ENCODE peak calls at places on chromosomes 2 and 18, in six cellular contexts. I is GM06990, S is heart right ventricle, N is PC-3, Y is RWPE1, A is endothelial cell. P is an unnamed sample.
A peak's percentile ranks its signal among the peaks of the same experiment; 100 is the strongest.

GRCh38 chr2:238336151-238336550 is 15.8 kb downstream of the TRAF3IP1 start:
- DNase-seq in N (no peak), S (peak; percentile 65), A (no peak), I (no peak), Y (no peak), P (no peak)

GRCh38 chr2:100940240-100940639 is 61.8 kb upstream of the RPL31 start:
- DNase-seq in I (no peak), S (no peak), A (no peak), N (no peak), Y (no peak), P (no peak)

GRCh38 chr2:70854416-70854815 is 18.8 kb upstream of the CD207 start:
- DNase-seq in I (no peak), S (no peak), A (no peak), Y (no peak), N (no peak), P (no peak)

GRCh38 chr18:22032392-22032961 is 136.9 kb upstream of the GATA6 start:
- DNase-seq in A (no peak), I (no peak), Y (peak; percentile 94), N (peak; percentile 97), S (no peak), P (no peak)

GRCh38 chr2:215503381-215503780 is 67.5 kb upstream of the FN1 start:
- DNase-seq in A (no peak), S (no peak), N (no peak), I (no peak), Y (no peak), P (no peak)

GRCh38 chr2:159895258-159896209 is 97.5 kb upstream of the CD302 start:
- DNase-seq in S (no peak), I (peak; percentile 65), N (no peak), A (no peak), Y (no peak), P (no peak)

GRCh38 chr18:55404811-55405654 is 183.0 kb downstream of the TCF4 start:
- DNase-seq in A (no peak), Y (no peak), S (no peak), N (no peak), I (no peak), P (no peak)

GRCh38 chr2:220043155-220043992 is 415.9 kb downstream of the SLC4A3 start:
- DNase-seq in A (no peak), I (no peak), Y (peak; percentile 20), S (no peak), N (peak; percentile 27), P (no peak)

GRCh38 chr18:76464281-76465259 is 30.5 kb downstream of the ZNF516 start:
- DNase-seq in S (no peak), N (no peak), A (no peak), I (no peak), Y (no peak), P (no peak)

GRCh38 chr2:217655656-217656055 is 347.1 kb downstream of the TNS1 start:
- DNase-seq in A (no peak), S (no peak), I (no peak), Y (no peak), N (no peak), P (no peak)

GRCh38 chr2:177161741-177162440 is 50.7 kb upstream of the HNRNPA3 start:
- DNase-seq in S (no peak), Y (peak; percentile 48), A (no peak), N (peak; percentile 71), I (no peak), P (no peak)

GRCh38 chr18:9468998-9469397 is 6.3 kb upstream of the RALBP1 start:
- DNase-seq in Y (no peak), N (no peak), S (no peak), I (no peak), A (no peak), P (no peak)

GRCh38 chr2:180761224-180761623 is 219.2 kb upstream of the UBE2E3 start:
- DNase-seq in N (peak; percentile 63), I (no peak), S (no peak), Y (no peak), A (no peak), P (no peak)

GRCh38 chr18:78160961-78161656 is 818.5 kb upstream of the SALL3 start:
- DNase-seq in Y (peak; percentile 19), A (no peak), S (no peak), N (peak; percentile 19), I (no peak), P (no peak)
- TF ChIP-seq CTCF in Y (no peak), A (no peak), S (no peak), N (no peak), I (no peak), P (no peak)

GRCh38 chr2:226836548-226836885 is 663 bp downstream of the RHBDD1 start:
- DNase-seq in I (no peak), N (no peak), A (no peak), Y (no peak), S (no peak), P (no peak)
- TF ChIP-seq CTCF in I (no peak), N (no peak), A (no peak), Y (no peak), S (no peak), P (no peak)

DNA sequence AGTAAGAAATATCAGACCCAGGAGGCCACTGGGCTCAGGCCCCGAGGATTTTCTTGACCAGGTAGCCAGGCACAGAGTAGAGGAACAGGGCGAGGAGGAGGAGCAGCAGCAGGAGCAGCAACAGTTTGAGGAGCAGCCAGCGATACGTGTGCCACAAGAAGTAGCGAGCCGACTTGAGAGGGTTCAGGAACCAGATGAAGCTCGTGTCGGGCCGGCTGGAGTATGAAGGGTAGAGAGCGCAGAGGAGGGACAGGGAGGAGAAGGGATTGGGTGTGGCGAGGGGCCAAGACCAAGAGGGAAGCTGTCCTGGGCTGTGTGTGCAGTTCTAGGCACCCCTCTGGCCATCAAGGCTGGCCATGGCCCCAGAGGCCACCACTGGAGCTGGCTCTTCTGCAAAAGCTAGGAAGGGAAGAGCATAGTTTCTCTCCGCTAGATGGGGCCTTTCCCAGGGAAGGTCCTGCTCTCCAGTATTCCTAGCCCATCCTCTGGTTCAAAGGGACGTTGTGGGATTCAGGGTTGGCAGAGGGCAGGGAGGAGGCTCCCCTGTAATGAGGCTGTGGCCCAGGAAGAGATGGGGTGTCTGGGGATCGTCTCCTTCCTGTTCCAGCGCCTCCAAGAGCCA is 17.8 kb downstream of the OTOF start:
- DNase-seq in Y (no peak), A (no peak), I (no peak), N (no peak), S (no peak), P (no peak)
- TF ChIP-seq CTCF in Y (no peak), A (no peak), I (no peak), N (no peak), S (no peak), P (no peak)

DNA sequence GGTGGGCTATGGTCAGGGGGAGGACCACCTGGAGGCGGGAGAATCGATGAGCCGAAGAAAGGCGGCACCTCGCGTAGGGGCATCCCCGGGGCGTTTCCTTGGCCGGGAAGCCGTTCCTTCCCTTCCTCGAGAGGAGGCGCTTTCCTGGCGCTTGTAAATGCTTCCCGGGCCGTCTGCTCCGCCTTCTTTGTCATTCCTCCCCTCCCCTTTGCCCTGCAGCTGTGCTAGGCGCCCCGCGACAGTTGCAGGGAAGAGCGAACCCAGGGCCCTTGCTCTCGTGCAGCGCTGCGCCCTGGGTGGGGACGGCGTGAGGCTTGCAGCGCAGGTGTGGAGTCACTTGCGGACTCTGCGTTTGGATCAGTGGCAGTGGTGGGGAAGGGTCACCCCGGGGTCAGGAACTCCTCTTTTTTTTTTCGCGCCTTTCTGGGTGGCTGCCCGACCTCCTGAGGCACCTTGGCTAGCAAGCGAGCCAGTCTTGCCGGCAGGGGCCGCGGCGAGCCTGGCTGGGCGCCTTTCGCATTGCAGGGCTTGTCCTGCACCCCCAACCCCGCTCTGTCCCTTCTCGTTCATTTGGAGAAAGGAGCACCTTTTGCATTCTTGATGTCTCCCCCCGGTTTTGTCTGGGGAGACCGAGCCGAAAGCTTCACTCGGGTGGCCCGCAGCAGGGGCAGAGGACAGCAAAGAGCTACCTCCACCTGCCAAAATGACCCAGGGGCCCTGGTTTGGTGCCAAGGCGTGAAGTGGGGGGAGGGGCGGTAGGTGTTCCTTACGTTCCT is 858 bp downstream of the KCNS3 start:
- DNase-seq in A (peak; percentile 63), Y (peak; percentile 59), S (peak; percentile 65), I (peak; percentile 20), N (peak; percentile 68), P (no peak)
- TF ChIP-seq CTCF in A (no peak), Y (peak; percentile 60), S (peak; percentile 13), I (no peak), N (peak; percentile 36), P (no peak)

GRCh38 chr18:51153659-51154371 is 43.7 kb downstream of the MEX3C start:
- DNase-seq in Y (no peak), N (no peak), A (no peak), I (peak; percentile 86), S (no peak), P (no peak)

GRCh38 chr18:51151185-51151567 is 46.3 kb downstream of the MEX3C start:
- DNase-seq in I (no peak), Y (no peak), S (no peak), A (no peak), N (no peak), P (no peak)

GRCh38 chr18:51149605-51150429 is 47.7 kb downstream of the MEX3C start:
- DNase-seq in N (peak; percentile 2), Y (no peak), S (no peak), I (no peak), A (no peak), P (no peak)

GRCh38 chr18:51150430-51150746 is 47.1 kb downstream of the MEX3C start:
- DNase-seq in A (no peak), Y (no peak), N (no peak), S (no peak), I (no peak), P (no peak)

GRCh38 chr18:51151568-51152511 is 45.6 kb downstream of the MEX3C start:
- DNase-seq in Y (no peak), I (peak; percentile 69), N (no peak), S (no peak), A (no peak), P (no peak)
- TF ChIP-seq CTCF in Y (no peak), I (peak; percentile 48), N (no peak), S (no peak), A (no peak), P (no peak)

GRCh38 chr2:11644293-11644692 is 25.7 kb downstream of the NTSR2 start:
- DNase-seq in N (no peak), S (no peak), I (no peak), A (no peak), Y (no peak), P (no peak)
- TF ChIP-seq CTCF in N (no peak), S (no peak), I (no peak), A (no peak), Y (no peak), P (no peak)

GRCh38 chr2:28389399-28390240 is 3.0 kb upstream of the FOSL2 start:
- DNase-seq in Y (no peak), I (no peak), S (no peak), N (no peak), A (no peak), P (no peak)
- TF ChIP-seq CTCF in Y (no peak), I (no peak), S (no peak), N (no peak), A (no peak), P (no peak)

DNA sequence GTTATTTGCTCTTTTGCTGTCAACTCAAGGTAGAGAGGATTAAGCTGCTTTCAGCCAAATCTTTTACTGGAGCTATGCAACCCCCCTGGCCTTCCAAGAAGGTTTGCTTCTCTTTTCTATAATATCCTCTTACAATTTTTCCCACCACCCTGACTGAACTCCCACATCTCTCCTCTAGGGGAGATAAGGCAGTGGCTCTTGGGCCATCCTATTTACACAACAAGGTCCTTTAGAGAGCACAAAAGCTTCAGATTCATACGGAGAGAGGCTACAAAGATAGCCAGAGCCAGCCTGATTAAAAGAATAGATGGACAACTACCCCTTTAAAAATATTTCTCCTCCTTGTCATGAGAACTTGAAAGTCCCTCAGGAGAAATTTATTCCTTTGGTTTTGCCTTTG is 95.7 kb downstream of the TPGS2 start:
- DNase-seq in Y (no peak), N (no peak), A (no peak), S (no peak), I (no peak), P (no peak)
- TF ChIP-seq CTCF in Y (no peak), N (no peak), A (no peak), S (no peak), I (no peak), P (no peak)

GRCh38 chr2:234496442-234496834 is 443 bp downstream of the ARL4C start:
- DNase-seq in I (no peak), A (peak; percentile 22), N (peak; percentile 56), Y (peak; percentile 49), S (no peak), P (no peak)
- TF ChIP-seq CTCF in I (no peak), A (no peak), N (no peak), Y (peak; percentile 11), S (no peak), P (no peak)

P was measured in osteocyte.